ENCODE peak calls at places on chromosomes 13 and 19, in nine cellular contexts. C is T follicular helper cell; T is IMR-90; L is fibroblast of mammary gland; N is CD4-positive, alpha-beta memory T cell; M is mesendoderm; F is ELF-1; U is NCI-H2029; R is activated naive CD4-positive, alpha-beta T cell treated with anti-CD3 and anti-CD28 coated beads, Interleukin-2, amount 10 ng/mL, durations not matched to agents 7 days and 5 days. I is an unnamed sample.

GRCh38 chr19:15161028-15161984 is 39.5 kb downstream of the NOTCH3 start:
- DNase-seq in C (no peak), T (peak), L (peak), N (no peak), M (peak), F (no peak), U (no peak), R (no peak), I (peak)

GRCh38 chr19:16235811-16236710 is 38.4 kb downstream of the AP1M1 start:
- DNase-seq in C (no peak), T (no peak), L (no peak), N (no peak), M (no peak), F (no peak), U (no peak), R (no peak), I (no peak)

GRCh38 chr19:3276341-3276799 is 51.9 kb downstream of the CELF5 start:
- DNase-seq in C (peak), T (no peak), L (no peak), N (no peak), M (no peak), F (peak), U (peak), R (peak), I (peak)

GRCh38 chr19:7191946-7192691 is 102.1 kb downstream of the INSR start:
- DNase-seq in C (peak), T (no peak), L (peak), N (peak), M (no peak), F (no peak), U (no peak), R (peak), I (no peak)

GRCh38 chr19:29329460-29330134 is 116.6 kb upstream of the UQCRFS1 start:
- DNase-seq in C (no peak), T (no peak), L (no peak), N (no peak), M (peak), F (peak), U (no peak), R (peak), I (no peak)

GRCh38 chr13:106486287-106486686 is 49.2 kb downstream of the EFNB2 start:
- DNase-seq in C (no peak), T (no peak), L (no peak), N (no peak), M (no peak), F (no peak), U (no peak), R (no peak), I (no peak)

GRCh38 chr13:50361282-50361681 is 346.0 kb downstream of the KCNRG start:
- DNase-seq in C (no peak), T (no peak), L (no peak), N (no peak), M (no peak), F (no peak), U (no peak), R (no peak), I (no peak)

GRCh38 chr19:18420931-18421330 is 1.7 kb downstream of the SSBP4 start:
- DNase-seq in C (no peak), T (no peak), L (no peak), N (no peak), M (no peak), F (no peak), U (no peak), R (no peak), I (no peak)

GRCh38 chr19:30222428-30222873 is 149.7 kb upstream of the ZNF536 start:
- DNase-seq in C (no peak), T (no peak), L (no peak), N (no peak), M (peak), F (peak), U (no peak), R (no peak), I (no peak)

GRCh38 chr19:30253581-30253996 is 118.6 kb upstream of the ZNF536 start:
- DNase-seq in C (no peak), T (no peak), L (peak), N (no peak), M (peak), F (no peak), U (no peak), R (no peak), I (no peak)

GRCh38 chr13:25249001-25249543 is 38.2 kb downstream of the MTMR6 start:
- DNase-seq in C (no peak), T (peak), L (peak), N (no peak), M (peak), F (no peak), U (no peak), R (no peak), I (no peak)

GRCh38 chr19:49744946-49745381 is 18.1 kb downstream of the TSKS start:
- DNase-seq in C (no peak), T (no peak), L (no peak), N (no peak), M (peak), F (peak), U (no peak), R (no peak), I (no peak)

GRCh38 chr19:49355890-49356289 is 6.3 kb downstream of the TEAD2 start:
- DNase-seq in C (no peak), T (no peak), L (peak), N (no peak), M (no peak), F (no peak), U (no peak), R (no peak), I (no peak)

GRCh38 chr19:31285744-31286143 is 63.5 kb downstream of the TSHZ3 start:
- DNase-seq in C (no peak), T (peak), L (peak), N (no peak), M (no peak), F (no peak), U (no peak), R (no peak), I (no peak)

GRCh38 chr13:35744566-35745203 is 268.2 kb upstream of the MAB21L1 start:
- DNase-seq in C (no peak), T (peak), L (no peak), N (no peak), M (peak), F (no peak), U (no peak), R (no peak), I (no peak)

GRCh38 chr13:21012211-21012610 is 49.2 kb downstream of the LATS2 start:
- DNase-seq in C (no peak), T (peak), L (no peak), N (no peak), M (no peak), F (no peak), U (no peak), R (no peak), I (no peak)

GRCh38 chr19:41706741-41707501 is 1.5 kb upstream of the CEACAM5 start:
- DNase-seq in C (peak), T (no peak), L (peak), N (peak), M (peak), F (peak), U (peak), R (peak), I (peak)